ENCODE peak calls at places on chromosomes 4 and X, in four cellular contexts. Q is SK-N-DZ; P is CD8-positive, alpha-beta memory T cell; N is activated naive CD4-positive, alpha-beta T cell treated with anti-CD3 and anti-CD28 coated beads for 36 hours. J is an unnamed sample.

GRCh38 chr4:113474017-113474416 is 287.5 kb downstream of the CAMK2D start:
- DNase-seq in Q (no peak), P (no peak), N (peak), J (peak)

GRCh38 chrX:139187738-139188137 is 342.8 kb upstream of the F9 start:
- DNase-seq in Q (no peak), P (no peak), N (no peak), J (no peak)

GRCh38 chrX:24760601-24761000 is 66.9 kb downstream of the POLA1 start:
- DNase-seq in Q (peak), P (no peak), N (no peak), J (peak)

GRCh38 chrX:2417205-2417604 is 83.6 kb downstream of the DHRSX start:
- DNase-seq in Q (no peak), P (no peak), N (no peak), J (no peak)

GRCh38 chrX:41449615-41450014 is 2.5 kb downstream of the NYX start:
- DNase-seq in Q (no peak), P (no peak), N (peak), J (no peak)

GRCh38 chr4:6561173-6561516 is 13.8 kb upstream of the MAN2B2 start:
- DNase-seq in Q (no peak), P (no peak), N (no peak), J (no peak)

GRCh38 chr4:109703664-109704351 is 563 bp upstream of the CASP6 start:
- DNase-seq in Q (no peak), P (no peak), N (no peak), J (no peak)

GRCh38 chr4:137307806-137308205 is 224.5 kb downstream of the PCDH18 start:
- DNase-seq in Q (no peak), P (no peak), N (no peak), J (no peak)

GRCh38 chr4:54228064-54228527 is 997 bp upstream of the PDGFRA start:
- DNase-seq in Q (peak), P (no peak), N (peak), J (no peak)

GRCh38 chrX:113400193-113400704 is 559.6 kb upstream of the AMOT start:
- DNase-seq in Q (no peak), P (no peak), N (no peak), J (no peak)

GRCh38 chr4:99633772-99634171 is 23.9 kb downstream of the C4orf54 start:
- DNase-seq in Q (no peak), P (no peak), N (no peak), J (no peak)

GRCh38 chr4:179586460-179586859 is 2144.2 kb upstream of the AGA start:
- DNase-seq in Q (no peak), P (no peak), N (no peak), J (no peak)

GRCh38 chr4:133059117-133059516 is 90.0 kb upstream of the PCDH10 start:
- DNase-seq in Q (no peak), P (no peak), N (no peak), J (no peak)

GRCh38 chrX:13265549-13266132 is 54.2 kb downstream of the ATXN3L start:
- DNase-seq in Q (no peak), P (no peak), N (no peak), J (no peak)

GRCh38 chr4:6776920-6777635 is 5.4 kb upstream of the KIAA0232 start:
- DNase-seq in Q (no peak), P (no peak), N (peak), J (no peak)

GRCh38 chr4:105145913-105146285 is 777 bp upstream of the TET2 start:
- DNase-seq in Q (peak), P (peak), N (peak), J (no peak)

GRCh38 chr4:141126769-141127168 is 6.5 kb downstream of the RNF150 start:
- DNase-seq in Q (no peak), P (no peak), N (no peak), J (no peak)

GRCh38 chr4:140609548-140610425 is 41.0 kb upstream of the UCP1 start:
- DNase-seq in Q (peak), P (no peak), N (no peak), J (no peak)

GRCh38 chr4:140875751-140876389 is 119.7 kb upstream of the TBC1D9 start:
- DNase-seq in Q (no peak), P (no peak), N (no peak), J (no peak)

GRCh38 chrX:31656013-31656412 is 584.2 kb upstream of the FTHL17 start:
- DNase-seq in Q (no peak), P (no peak), N (no peak), J (no peak)

GRCh38 chr4:168524006-168524405 is 27.2 kb downstream of the PALLD start:
- DNase-seq in Q (no peak), P (no peak), N (no peak), J (no peak)

GRCh38 chr4:18366762-18367358 is 345.3 kb upstream of the LCORL start:
- DNase-seq in Q (peak), P (no peak), N (peak), J (no peak)

GRCh38 chr4:114649908-114650307 is 51.3 kb downstream of the UGT8 start:
- DNase-seq in Q (no peak), P (no peak), N (no peak), J (no peak)

J was measured in non-pigmented ciliary epithelial cell.